ENCODE peak calls at places on chromosomes 7 and 10, in five cellular contexts. P is IMR-90, C is astrocyte, J is adipocyte, B is tibial nerve. I is an unnamed sample. For H3K4me1, the result is how much of the 10 kb centered on the place peaks cover.

GRCh38 chr10:113221756-113222168 is 271.7 kb downstream of the TCF7L2 start:
- DNase-seq in P (no peak), C (peak), J (peak), B (no peak), I (no peak)

GRCh38 chr7:154342971-154343633 is 290.9 kb downstream of the DPP6 start:
- DNase-seq in P (no peak), C (no peak), J (no peak), B (no peak), I (no peak)

GRCh38 chr7:6221340-6222319 is 50.8 kb downstream of the CYTH3 start:
- DNase-seq in P (peak), C (peak), J (no peak), B (no peak), I (no peak)

GRCh38 chr10:57917019-57917418 is 350.7 kb downstream of the IPMK start:
- DNase-seq in P (no peak), C (no peak), J (no peak), B (no peak), I (no peak)

GRCh38 chr10:63268139-63268797 is 135.1 kb downstream of the NRBF2 start:
- DNase-seq in P (peak), C (peak), J (peak), B (no peak), I (no peak)

GRCh38 chr10:69839696-69840345 is 38.1 kb downstream of the COL13A1 start:
- DNase-seq in P (peak), C (peak), J (peak), B (no peak), I (no peak)

GRCh38 chr7:36473454-36474282 is 84.0 kb downstream of the ANLN start:
- DNase-seq in P (no peak), C (peak), J (peak), B (no peak), I (no peak)

GRCh38 chr10:60423920-60424319 is 34.2 kb upstream of the ANK3 start:
- DNase-seq in P (no peak), C (no peak), J (no peak), B (no peak), I (no peak)

DNA sequence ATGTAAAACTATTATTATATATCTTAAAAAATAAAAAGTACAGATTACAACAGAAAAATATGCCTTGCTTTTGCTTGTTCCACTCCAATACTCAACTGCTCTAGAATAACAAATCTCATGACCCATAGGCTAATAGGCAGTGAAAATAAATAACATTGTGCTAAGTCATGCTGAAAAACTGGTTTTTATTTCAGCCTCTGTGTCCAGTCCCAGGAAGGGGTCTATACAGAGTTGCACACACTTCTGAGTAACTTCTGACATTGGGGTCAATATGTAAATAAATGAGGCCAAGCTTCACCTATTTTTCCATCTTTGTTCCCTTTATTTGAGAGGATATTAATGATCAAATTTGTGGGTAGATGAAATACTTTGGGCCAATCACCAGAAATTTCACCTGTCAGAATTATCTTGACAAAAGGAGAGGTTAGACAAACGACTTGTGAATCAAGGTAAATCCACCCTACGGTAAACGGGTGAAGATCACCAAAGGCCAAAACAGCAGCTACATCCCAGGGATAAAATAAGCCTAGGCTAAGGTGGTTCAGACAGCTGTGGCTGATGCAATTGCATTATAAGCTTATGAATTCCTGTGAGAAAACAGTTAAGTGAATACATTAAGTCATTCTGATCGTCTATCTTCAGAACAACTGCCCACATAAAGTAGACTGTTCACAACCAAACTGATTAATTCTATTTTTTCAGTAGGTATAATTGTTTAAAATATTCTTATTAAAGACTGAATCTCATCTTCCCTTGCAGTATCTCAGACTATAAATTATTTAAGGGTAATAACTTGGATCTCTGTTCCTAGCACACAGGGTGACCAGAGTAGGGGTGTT is 87.4 kb downstream of the UBE2H start:
- DNase-seq in P (peak), C (no peak), J (peak), B (no peak), I (no peak)
- H3K4me1 ChIP-seq in P (under half), C (under half), J (half or more), B (under half), I (half or more)

GRCh38 chr10:79158004-79158340 is 89.2 kb downstream of the ZMIZ1 start:
- DNase-seq in P (no peak), C (no peak), J (no peak), B (no peak), I (no peak)

GRCh38 chr10:79158402-79159097 is 89.8 kb downstream of the ZMIZ1 start:
- DNase-seq in P (no peak), C (no peak), J (no peak), B (no peak), I (no peak)

GRCh38 chr10:79160191-79160590 is 91.4 kb downstream of the ZMIZ1 start:
- DNase-seq in P (no peak), C (no peak), J (no peak), B (no peak), I (no peak)

GRCh38 chr10:79159785-79160184 is 91.0 kb downstream of the ZMIZ1 start:
- DNase-seq in P (peak), C (peak), J (no peak), B (no peak), I (no peak)

GRCh38 chr10:79159141-79159619 is 90.4 kb downstream of the ZMIZ1 start:
- DNase-seq in P (peak), C (peak), J (no peak), B (no peak), I (no peak)
- H3K4me1 ChIP-seq in P (half or more), C (half or more), J (half or more), B (half or more), I (half or more)

DNA sequence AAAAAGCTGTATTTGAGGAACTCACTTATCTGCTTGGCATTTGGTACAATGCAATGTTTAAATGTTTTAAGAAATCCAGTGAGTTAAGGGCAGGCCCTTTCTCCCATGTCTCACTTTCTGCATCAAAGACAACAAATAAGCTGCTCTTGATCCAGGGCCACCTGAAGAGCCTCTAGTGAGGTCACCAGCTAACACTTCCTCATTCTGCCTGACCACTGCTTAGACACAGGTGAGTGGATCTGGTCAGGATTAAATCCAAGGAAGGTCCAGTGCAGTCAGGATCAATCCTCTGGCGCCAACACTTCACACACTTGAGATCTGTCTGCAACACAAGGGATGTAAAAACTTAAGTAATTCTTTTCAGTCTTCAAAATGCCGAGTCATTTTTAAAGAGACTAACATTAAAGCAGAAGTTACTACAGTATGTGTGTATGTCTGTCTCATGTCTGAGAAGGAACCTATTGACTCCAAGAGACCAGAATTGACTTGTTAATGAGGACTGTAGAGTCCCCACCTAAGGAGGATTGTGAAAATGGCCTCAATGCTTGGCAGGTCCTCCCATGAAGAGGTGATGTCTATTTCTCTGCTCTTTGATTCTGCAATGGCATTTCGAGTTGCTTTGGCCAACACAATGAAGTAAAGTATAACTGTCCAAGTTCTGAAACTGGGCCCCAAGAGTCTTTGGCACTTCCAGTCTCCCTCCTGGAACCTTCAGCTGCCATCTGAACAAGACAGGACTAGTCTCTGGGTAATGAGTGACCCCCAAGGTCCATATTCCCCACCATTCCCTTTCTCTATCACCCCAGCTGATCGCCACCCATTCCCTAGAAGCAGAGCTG is 43.1 kb downstream of the CREB3L2 start:
- DNase-seq in P (no peak), C (no peak), J (no peak), B (no peak), I (no peak)
- H3K4me1 ChIP-seq in P (under half), C (under half), J (under half), B (under half), I (half or more)

DNA sequence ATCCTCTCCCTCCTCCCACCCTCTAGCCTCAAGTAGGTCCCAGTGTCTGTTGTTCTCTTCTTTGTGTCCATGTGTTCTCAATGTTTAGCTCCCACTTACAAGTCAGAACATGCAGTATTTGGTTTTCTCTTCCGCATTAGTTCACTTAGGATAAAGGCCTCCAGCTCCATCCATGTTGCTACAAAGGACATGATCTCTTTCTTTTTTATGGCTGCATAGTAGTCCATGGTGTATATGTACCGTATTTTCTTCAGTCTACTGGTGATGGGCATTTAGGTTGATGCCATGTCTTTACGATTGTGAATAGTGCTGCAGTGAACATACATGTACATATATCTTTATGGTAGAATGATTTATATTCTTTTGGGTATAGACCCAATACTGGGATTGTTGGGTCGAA is 1.6 kb upstream of the GOT1 start:
- DNase-seq in P (no peak), C (no peak), J (no peak), B (no peak), I (no peak)
- H3K4me1 ChIP-seq in P (under half), C (under half), J (under half), B (under half), I (under half)

GRCh38 chr10:80411267-80411668 is 2.9 kb downstream of the PRXL2A start:
- DNase-seq in P (no peak), C (no peak), J (peak), B (no peak), I (no peak)
- H3K4me1 ChIP-seq in P (under half), C (under half), J (half or more), B (under half), I (half or more)

DNA sequence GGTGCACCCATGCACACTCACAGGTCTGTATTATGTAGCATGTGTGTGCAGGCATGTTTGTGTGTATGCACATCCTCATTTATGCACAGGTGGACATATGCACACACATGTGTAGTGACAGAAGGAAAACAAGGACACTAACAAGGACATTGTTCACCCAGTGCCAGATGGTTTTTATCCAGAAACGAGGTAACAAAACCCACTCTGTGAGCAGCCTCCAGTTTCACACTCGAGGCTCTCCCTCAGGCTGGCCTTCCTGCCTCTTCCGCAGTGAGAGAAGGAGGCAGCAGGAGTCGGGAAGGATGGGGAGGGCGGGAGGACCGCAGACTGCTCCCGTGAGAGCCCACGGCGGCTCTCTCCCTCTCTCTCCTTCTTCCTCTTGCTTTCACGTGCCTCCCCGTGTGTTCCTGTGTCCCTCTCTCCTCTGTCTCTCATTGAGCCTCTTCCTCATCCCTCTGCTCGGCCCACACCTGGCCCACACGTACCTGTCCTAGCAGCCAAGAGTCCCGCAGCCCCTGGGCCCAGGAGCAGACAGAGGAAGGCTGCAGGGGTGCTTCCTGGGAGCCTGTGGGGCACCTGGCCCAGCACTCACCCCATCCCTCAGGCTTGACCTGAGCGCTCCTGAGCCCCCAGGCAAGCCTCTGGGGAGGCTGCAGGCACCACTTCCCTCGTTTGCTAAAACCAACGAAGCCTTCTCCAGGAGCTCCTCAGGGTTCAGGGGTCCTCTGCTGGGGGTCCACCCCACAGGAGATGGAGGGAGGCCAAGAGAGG is 13.8 kb downstream of the SPOCK2 start:
- DNase-seq in P (no peak), C (no peak), J (no peak), B (no peak), I (no peak)
- H3K4me1 ChIP-seq in P (under half), C (under half), J (under half), B (under half), I (under half)

GRCh38 chr7:92834661-92835139 is 1.7 kb downstream of the CDK6 start:
- DNase-seq in P (no peak), C (no peak), J (peak), B (peak), I (no peak)
- H3K4me1 ChIP-seq in P (under half), C (under half), J (under half), B (under half), I (under half)

DNA sequence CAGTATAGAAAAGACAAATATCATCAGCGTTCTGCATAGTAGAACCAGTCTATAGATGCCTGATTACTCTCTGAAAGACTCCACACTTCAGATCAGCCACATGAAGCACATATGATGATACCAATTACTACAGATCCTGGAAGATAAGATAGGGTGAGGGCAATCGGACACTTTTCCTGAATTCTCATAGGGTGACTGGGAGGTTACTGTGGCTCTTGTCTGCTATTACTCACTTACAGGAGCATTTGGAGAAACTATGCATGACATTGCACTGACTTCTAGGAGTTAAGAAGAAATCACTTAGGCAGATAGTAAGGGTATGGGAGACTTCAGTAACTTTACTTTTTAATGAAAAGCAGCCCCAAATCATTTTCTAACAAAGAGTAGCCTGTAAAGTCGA is 1140.9 kb downstream of the XPNPEP1 start:
- DNase-seq in P (no peak), C (peak), J (no peak), B (no peak), I (no peak)
- H3K4me1 ChIP-seq in P (under half), C (under half), J (under half), B (under half), I (under half)